ENCODE peak calls at places on chromosome 1, in seven cellular contexts. J is EH; Y is HFF-Myc; I is OCI-LY7; K is tibial nerve; U is GM12892; B is activated naive CD4-positive, alpha-beta T cell treated with anti-CD3 and anti-CD28 coated beads, Interleukin-2, amount 50 U/mL, for 72 hours. G is an unnamed sample.
A peak's percentile ranks its signal among the peaks of the same experiment; 100 is the strongest.

GRCh38 chr1:40017951-40018575 is 22.5 kb upstream of the CAP1 start:
- DNase-seq in J (no peak), K (no peak), I (no peak), B (no peak), Y (no peak), U (no peak), G (peak; percentile 67)

GRCh38 chr1:5297199-5297877 is 642.9 kb downstream of the AJAP1 start:
- DNase-seq in B (no peak), U (no peak), Y (no peak), J (no peak), K (peak; percentile 34), I (no peak), G (no peak)

GRCh38 chr1:116879478-116880133 is 30.1 kb upstream of the PTGFRN start:
- DNase-seq in U (no peak), I (no peak), K (no peak), Y (no peak), B (no peak), J (no peak), G (no peak)

GRCh38 chr1:99544328-99544727 is 101.6 kb upstream of the PALMD start:
- DNase-seq in Y (peak; percentile 39), J (peak; percentile 42), U (no peak), K (no peak), B (no peak), I (no peak), G (peak; percentile 26)

GRCh38 chr1:226784081-226785049 is 45.3 kb upstream of the ITPKB start:
- DNase-seq in B (no peak), J (no peak), K (no peak), Y (no peak), U (no peak), I (no peak), G (no peak)

GRCh38 chr1:71565831-71566230 is 485.0 kb upstream of the ZRANB2 start:
- DNase-seq in J (no peak), Y (no peak), U (no peak), I (no peak), K (no peak), B (no peak), G (no peak)

GRCh38 chr1:109089242-109090015 is 1.1 kb upstream of the TMEM167B start:
- DNase-seq in Y (no peak), U (no peak), K (no peak), B (no peak), I (peak; percentile 87), J (peak; percentile 55), G (no peak)

GRCh38 chr1:195604287-195604686 is 1004.0 kb downstream of the KCNT2 start:
- DNase-seq in K (no peak), J (peak; percentile 88), I (no peak), Y (peak; percentile 12), B (no peak), U (no peak), G (no peak)

GRCh38 chr1:55280731-55281130 is 65.6 kb upstream of the USP24 start:
- DNase-seq in B (no peak), K (no peak), Y (peak; percentile 77), J (peak; percentile 37), I (no peak), U (no peak), G (no peak)

GRCh38 chr1:239253032-239253431 is 133.3 kb upstream of the CHRM3 start:
- DNase-seq in K (no peak), U (no peak), Y (no peak), J (no peak), B (no peak), I (no peak), G (no peak)

GRCh38 chr1:112257043-112257835 is 138.8 kb upstream of the CTTNBP2NL start:
- DNase-seq in Y (no peak), J (no peak), I (no peak), U (no peak), K (no peak), B (no peak), G (no peak)